ENCODE peak calls at places on chromosomes 16 and 17, in six cellular contexts. One of them, this sample, is unnamed.

GRCh38 chr17:62565817-62566216 is 61.7 kb upstream of the MRC2 start:
- DNase-seq in pancreas: no peak
- DNase-seq in hepatocyte: no peak
- DNase-seq in right cardiac atrium: no peak
- DNase-seq in right lobe of liver: no peak
- DNase-seq in tibial nerve: no peak
- DNase-seq in this sample: no peak

GRCh38 chr16:13453325-13453724 is 466.6 kb upstream of the ERCC4 start:
- DNase-seq in pancreas: no peak
- DNase-seq in hepatocyte: peak; percentile 8
- DNase-seq in tibial nerve: no peak
- DNase-seq in right cardiac atrium: no peak
- DNase-seq in right lobe of liver: peak; percentile 49
- DNase-seq in this sample: no peak

GRCh38 chr17:79088997-79089328 is 14.3 kb downstream of the ENGASE start:
- DNase-seq in pancreas: no peak
- DNase-seq in hepatocyte: no peak
- DNase-seq in tibial nerve: no peak
- DNase-seq in right cardiac atrium: no peak
- DNase-seq in right lobe of liver: no peak
- DNase-seq in this sample: no peak

GRCh38 chr17:52170963-52171572 is 12.6 kb upstream of the CA10 start:
- DNase-seq in hepatocyte: peak; percentile 58
- DNase-seq in tibial nerve: no peak
- DNase-seq in right cardiac atrium: no peak
- DNase-seq in right lobe of liver: peak; percentile 60
- DNase-seq in pancreas: no peak
- DNase-seq in this sample: peak; percentile 67

GRCh38 chr16:49795513-49795912 is 60.4 kb downstream of the ZNF423 start:
- DNase-seq in tibial nerve: no peak
- DNase-seq in pancreas: no peak
- DNase-seq in right lobe of liver: no peak
- DNase-seq in right cardiac atrium: no peak
- DNase-seq in hepatocyte: no peak
- DNase-seq in this sample: no peak

GRCh38 chr16:15610369-15610871 is 32.5 kb downstream of the MARF1 start:
- DNase-seq in right cardiac atrium: no peak
- DNase-seq in hepatocyte: no peak
- DNase-seq in right lobe of liver: peak; percentile 53
- DNase-seq in pancreas: no peak
- DNase-seq in tibial nerve: no peak
- DNase-seq in this sample: no peak

GRCh38 chr17:57484826-57485565 is 228.7 kb downstream of the MSI2 start:
- DNase-seq in pancreas: no peak
- DNase-seq in right lobe of liver: no peak
- DNase-seq in tibial nerve: no peak
- DNase-seq in right cardiac atrium: no peak
- DNase-seq in hepatocyte: no peak
- DNase-seq in this sample: no peak

GRCh38 chr17:82317394-82318168 is at the start of gene CD7:
- DNase-seq in tibial nerve: no peak
- DNase-seq in right cardiac atrium: no peak
- DNase-seq in hepatocyte: no peak
- DNase-seq in pancreas: no peak
- DNase-seq in right lobe of liver: no peak
- DNase-seq in this sample: no peak

GRCh38 chr16:49755291-49755611 is 100.7 kb downstream of the ZNF423 start:
- DNase-seq in right lobe of liver: no peak
- DNase-seq in hepatocyte: peak; percentile 64
- DNase-seq in right cardiac atrium: no peak
- DNase-seq in pancreas: no peak
- DNase-seq in tibial nerve: no peak
- DNase-seq in this sample: no peak

GRCh38 chr16:23435500-23435899 is 17.5 kb downstream of the COG7 start:
- DNase-seq in tibial nerve: peak; percentile 28
- DNase-seq in right cardiac atrium: peak; percentile 45
- DNase-seq in right lobe of liver: peak; percentile 53
- DNase-seq in hepatocyte: peak; percentile 71
- DNase-seq in pancreas: peak; percentile 79
- DNase-seq in this sample: peak; percentile 68

DNA sequence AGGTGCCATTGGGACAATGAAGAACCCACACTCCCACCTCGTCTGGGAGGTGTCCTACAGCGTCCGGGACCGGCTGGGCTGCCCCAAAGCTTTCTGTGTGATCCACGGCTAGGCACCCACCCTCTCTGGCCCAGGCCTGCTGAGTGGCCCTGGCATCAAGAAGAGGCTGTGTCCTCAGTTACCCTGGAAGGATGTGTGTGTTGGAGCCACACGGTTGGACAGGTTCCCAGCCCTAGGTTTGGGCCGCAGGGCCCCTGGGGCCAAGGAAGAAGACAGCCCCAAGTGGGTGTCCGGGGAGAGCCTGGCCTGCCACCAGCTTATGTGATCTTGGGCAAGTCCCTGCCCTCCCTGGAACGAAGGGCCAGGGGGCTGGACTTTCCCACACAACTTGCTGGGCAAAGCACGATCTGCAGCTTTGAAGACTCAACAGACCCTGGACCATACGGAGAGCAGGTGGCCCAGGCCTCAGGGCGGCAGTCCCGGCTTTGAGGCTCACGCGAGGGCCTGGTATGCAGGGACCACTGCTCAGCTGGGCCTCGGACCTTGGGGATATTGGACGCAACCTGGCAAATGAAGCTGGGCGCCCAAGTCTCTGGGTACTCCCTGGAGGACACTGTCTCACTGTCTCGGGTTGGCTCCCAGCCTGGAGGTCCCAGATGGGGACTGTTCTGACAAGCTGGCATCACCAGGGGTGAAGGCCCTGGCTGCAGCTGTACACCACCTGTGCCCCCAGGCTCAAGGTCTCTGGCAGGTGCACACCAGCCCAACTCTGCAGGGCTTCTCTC is 17.5 kb downstream of the MYBBP1A start:
- DNase-seq in hepatocyte: no peak
- DNase-seq in pancreas: no peak
- DNase-seq in right lobe of liver: no peak
- DNase-seq in right cardiac atrium: peak; percentile 42
- DNase-seq in tibial nerve: no peak
- DNase-seq in this sample: no peak
- H3K4me3 ChIP-seq in hepatocyte: no peak overlapping the region
- H3K4me3 ChIP-seq in pancreas: no peak overlapping the region
- H3K4me3 ChIP-seq in right lobe of liver: no peak overlapping the region
- H3K4me3 ChIP-seq in right cardiac atrium: no peak overlapping the region
- H3K4me3 ChIP-seq in tibial nerve: no peak overlapping the region
- H3K4me3 ChIP-seq in this sample: no peak overlapping the region

GRCh38 chr17:28895794-28896447 is 1.6 kb downstream of the FLOT2 start:
- DNase-seq in right lobe of liver: no peak
- DNase-seq in tibial nerve: no peak
- DNase-seq in hepatocyte: no peak
- DNase-seq in right cardiac atrium: no peak
- DNase-seq in pancreas: peak; percentile 30
- DNase-seq in this sample: no peak
- H3K4me3 ChIP-seq in right lobe of liver: peak overlapping the region; percentile 93
- H3K4me3 ChIP-seq in tibial nerve: peak overlapping the region; percentile 87
- H3K4me3 ChIP-seq in hepatocyte: peak overlapping the region; percentile 97
- H3K4me3 ChIP-seq in right cardiac atrium: peak overlapping the region; percentile 66
- H3K4me3 ChIP-seq in pancreas: peak overlapping the region; percentile 72
- H3K4me3 ChIP-seq in this sample: peak overlapping the region; percentile 98

GRCh38 chr17:49752508-49752907 is 11.4 kb downstream of the FAM117A start:
- DNase-seq in right cardiac atrium: no peak
- DNase-seq in right lobe of liver: no peak
- DNase-seq in hepatocyte: no peak
- DNase-seq in pancreas: no peak
- DNase-seq in tibial nerve: no peak
- DNase-seq in this sample: no peak
- H3K4me3 ChIP-seq in right cardiac atrium: no peak overlapping the region
- H3K4me3 ChIP-seq in right lobe of liver: no peak overlapping the region
- H3K4me3 ChIP-seq in hepatocyte: no peak overlapping the region
- H3K4me3 ChIP-seq in pancreas: no peak overlapping the region
- H3K4me3 ChIP-seq in tibial nerve: no peak overlapping the region
- H3K4me3 ChIP-seq in this sample: no peak overlapping the region

GRCh38 chr17:1645207-1646171 is at the start of gene SCARF1:
- DNase-seq in right lobe of liver: peak; percentile 74
- DNase-seq in tibial nerve: no peak
- DNase-seq in pancreas: no peak
- DNase-seq in right cardiac atrium: peak; percentile 78
- DNase-seq in hepatocyte: no peak
- DNase-seq in this sample: no peak
- H3K4me3 ChIP-seq in right lobe of liver: peak within 1 kb of the TSS; percentile 28
- H3K4me3 ChIP-seq in tibial nerve: peak within 1 kb of the TSS; percentile 63
- H3K4me3 ChIP-seq in pancreas: no peak within 1 kb of the TSS
- H3K4me3 ChIP-seq in right cardiac atrium: peak within 1 kb of the TSS; percentile 34
- H3K4me3 ChIP-seq in hepatocyte: no peak within 1 kb of the TSS
- H3K4me3 ChIP-seq in this sample: peak within 1 kb of the TSS; percentile 20

GRCh38 chr17:15377608-15378007 is 36.2 kb upstream of the TEKT3 start:
- DNase-seq in tibial nerve: no peak
- DNase-seq in right cardiac atrium: no peak
- DNase-seq in hepatocyte: peak; percentile 55
- DNase-seq in pancreas: no peak
- DNase-seq in right lobe of liver: no peak
- DNase-seq in this sample: no peak

GRCh38 chr17:15380447-15380846 is 39.0 kb upstream of the TEKT3 start:
- DNase-seq in hepatocyte: no peak
- DNase-seq in right lobe of liver: no peak
- DNase-seq in tibial nerve: no peak
- DNase-seq in right cardiac atrium: no peak
- DNase-seq in pancreas: no peak
- DNase-seq in this sample: no peak

GRCh38 chr17:15381707-15382106 is 40.3 kb upstream of the TEKT3 start:
- DNase-seq in tibial nerve: no peak
- DNase-seq in right cardiac atrium: no peak
- DNase-seq in hepatocyte: peak; percentile 26
- DNase-seq in pancreas: no peak
- DNase-seq in right lobe of liver: no peak
- DNase-seq in this sample: no peak

GRCh38 chr17:15378243-15378642 is 36.8 kb upstream of the TEKT3 start:
- DNase-seq in hepatocyte: no peak
- DNase-seq in right lobe of liver: no peak
- DNase-seq in right cardiac atrium: no peak
- DNase-seq in pancreas: no peak
- DNase-seq in tibial nerve: no peak
- DNase-seq in this sample: no peak

DNA sequence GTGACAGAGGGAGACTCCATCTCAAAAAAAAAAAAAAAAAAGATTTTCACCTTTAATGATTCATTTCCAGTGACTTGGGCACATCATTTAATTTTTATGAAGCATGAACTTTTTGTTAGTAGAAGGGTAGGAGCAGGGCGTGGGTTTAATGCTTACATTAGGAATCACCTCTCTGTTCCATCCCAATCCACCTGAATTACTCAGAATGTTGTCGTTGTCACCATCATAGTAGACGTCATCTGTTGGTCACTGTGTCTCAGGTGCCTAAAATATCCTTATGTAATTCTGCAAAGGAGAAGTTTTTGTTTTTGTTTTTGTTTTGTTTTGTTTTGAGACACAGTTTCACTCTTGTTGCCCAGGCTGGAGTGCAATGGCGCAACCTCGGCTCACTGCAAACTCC is 38.3 kb upstream of the TEKT3 start:
- DNase-seq in right lobe of liver: no peak
- DNase-seq in right cardiac atrium: no peak
- DNase-seq in tibial nerve: no peak
- DNase-seq in hepatocyte: no peak
- DNase-seq in pancreas: no peak
- DNase-seq in this sample: no peak
- H3K4me3 ChIP-seq in right lobe of liver: no peak overlapping the region
- H3K4me3 ChIP-seq in right cardiac atrium: no peak overlapping the region
- H3K4me3 ChIP-seq in tibial nerve: no peak overlapping the region
- H3K4me3 ChIP-seq in hepatocyte: no peak overlapping the region
- H3K4me3 ChIP-seq in pancreas: no peak overlapping the region
- H3K4me3 ChIP-seq in this sample: no peak overlapping the region

GRCh38 chr17:41002814-41003213 is 3.1 kb upstream of the KRTAP3-2 start:
- DNase-seq in hepatocyte: no peak
- DNase-seq in pancreas: no peak
- DNase-seq in right cardiac atrium: no peak
- DNase-seq in right lobe of liver: no peak
- DNase-seq in tibial nerve: no peak
- DNase-seq in this sample: no peak
- H3K4me3 ChIP-seq in hepatocyte: no peak overlapping the region
- H3K4me3 ChIP-seq in pancreas: no peak overlapping the region
- H3K4me3 ChIP-seq in right cardiac atrium: no peak overlapping the region
- H3K4me3 ChIP-seq in right lobe of liver: no peak overlapping the region
- H3K4me3 ChIP-seq in tibial nerve: no peak overlapping the region
- H3K4me3 ChIP-seq in this sample: no peak overlapping the region

GRCh38 chr16:31428277-31428597 is at the start of gene COX6A2:
- DNase-seq in tibial nerve: no peak
- DNase-seq in right lobe of liver: no peak
- DNase-seq in right cardiac atrium: peak; percentile 45
- DNase-seq in pancreas: no peak
- DNase-seq in hepatocyte: no peak
- DNase-seq in this sample: no peak
- H3K4me3 ChIP-seq in tibial nerve: peak within 1 kb of the TSS; percentile 56
- H3K4me3 ChIP-seq in right lobe of liver: peak within 1 kb of the TSS; percentile 68
- H3K4me3 ChIP-seq in right cardiac atrium: peak within 1 kb of the TSS; percentile 43
- H3K4me3 ChIP-seq in pancreas: no peak within 1 kb of the TSS
- H3K4me3 ChIP-seq in hepatocyte: no peak within 1 kb of the TSS
- H3K4me3 ChIP-seq in this sample: peak within 1 kb of the TSS; percentile 40

GRCh38 chr17:76272541-76273434 is 7.6 kb downstream of the UBALD2 start:
- DNase-seq in right lobe of liver: peak; percentile 48
- DNase-seq in tibial nerve: no peak
- DNase-seq in right cardiac atrium: no peak
- DNase-seq in pancreas: peak; percentile 60
- DNase-seq in hepatocyte: no peak
- DNase-seq in this sample: no peak
- H3K4me3 ChIP-seq in right lobe of liver: no peak overlapping the region
- H3K4me3 ChIP-seq in tibial nerve: peak overlapping the region; percentile 36
- H3K4me3 ChIP-seq in right cardiac atrium: no peak overlapping the region
- H3K4me3 ChIP-seq in pancreas: no peak overlapping the region
- H3K4me3 ChIP-seq in hepatocyte: no peak overlapping the region
- H3K4me3 ChIP-seq in this sample: peak overlapping the region; percentile 42

DNA sequence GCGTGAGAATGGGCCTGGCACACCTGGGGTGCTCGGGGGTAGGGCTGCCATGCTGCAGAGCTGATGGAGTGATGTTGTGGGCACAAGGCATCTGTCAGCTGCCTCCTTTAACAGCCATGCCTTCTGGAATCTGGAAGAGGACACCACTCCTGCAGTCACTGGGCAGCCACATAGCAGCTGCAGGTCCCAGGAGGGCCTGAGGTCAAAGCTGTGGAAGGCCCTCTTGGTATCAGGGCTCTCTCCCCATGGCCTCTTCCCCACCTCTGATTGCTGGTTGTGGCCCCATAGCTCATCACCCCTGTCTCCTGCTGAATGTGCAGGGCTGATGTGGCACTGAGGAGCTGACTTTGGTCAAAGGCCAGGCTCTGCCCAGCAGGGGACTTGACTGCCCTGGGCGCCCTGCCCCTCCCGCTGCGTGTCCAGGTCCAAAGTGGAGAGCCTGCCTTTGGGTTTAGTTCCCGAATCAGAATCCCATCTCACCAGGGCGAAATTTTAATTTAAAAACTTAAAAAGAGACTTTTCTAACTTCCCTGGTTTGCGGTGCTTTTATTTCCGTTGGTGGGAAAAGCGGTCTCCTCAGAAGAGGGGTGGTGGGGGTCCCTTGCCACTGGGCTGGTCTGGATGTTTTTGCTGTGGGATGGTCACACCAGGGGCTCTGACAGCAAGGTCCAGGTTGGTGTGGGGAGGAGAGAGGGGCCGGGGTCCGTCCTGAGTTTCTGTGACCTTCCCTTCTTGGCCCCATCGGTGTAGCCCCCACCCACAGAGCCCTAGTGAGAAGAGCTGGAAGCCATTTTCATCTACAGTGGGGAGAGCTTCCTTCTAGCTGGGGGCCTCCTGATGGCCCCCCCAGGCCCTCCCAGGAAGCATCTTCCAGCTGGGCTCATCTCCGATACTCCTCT is 5.9 kb downstream of the UBALD2 start:
- DNase-seq in right lobe of liver: peak; percentile 74
- DNase-seq in hepatocyte: no peak
- DNase-seq in tibial nerve: no peak
- DNase-seq in right cardiac atrium: no peak
- DNase-seq in pancreas: peak; percentile 61
- DNase-seq in this sample: no peak
- H3K4me3 ChIP-seq in right lobe of liver: no peak overlapping the region
- H3K4me3 ChIP-seq in hepatocyte: no peak overlapping the region
- H3K4me3 ChIP-seq in tibial nerve: no peak overlapping the region
- H3K4me3 ChIP-seq in right cardiac atrium: no peak overlapping the region
- H3K4me3 ChIP-seq in pancreas: no peak overlapping the region
- H3K4me3 ChIP-seq in this sample: peak overlapping the region; percentile 42

GRCh38 chr17:50863221-50863843 is 2.8 kb downstream of the TOB1 start:
- DNase-seq in tibial nerve: no peak
- DNase-seq in right lobe of liver: no peak
- DNase-seq in right cardiac atrium: no peak
- DNase-seq in pancreas: no peak
- DNase-seq in hepatocyte: peak; percentile 60
- DNase-seq in this sample: peak; percentile 59
- H3K4me3 ChIP-seq in tibial nerve: peak overlapping the region; percentile 98
- H3K4me3 ChIP-seq in right lobe of liver: peak overlapping the region; percentile 73
- H3K4me3 ChIP-seq in right cardiac atrium: peak overlapping the region; percentile 95
- H3K4me3 ChIP-seq in pancreas: peak overlapping the region; percentile 5
- H3K4me3 ChIP-seq in hepatocyte: no peak overlapping the region
- H3K4me3 ChIP-seq in this sample: peak overlapping the region; percentile 98